ENCODE peak calls at places on chromosomes 11 and 22, in eight cellular contexts. T is thyroid gland; O is stimulated activated CD4-positive, alpha-beta T cell treated with anti-CD3 and anti-CD28 coated beads, Interleukin-12 subunit alpha, Interleukin-12 subunit beta, amount 100 ng/mL, for 24 hours; A is anterior cingulate cortex; P is fibroblast of pulmonary artery; G is neural crest cell; W is epithelial cell of esophagus; Z is NCI-H1417. F is an unnamed sample.

GRCh38 chr11:79493555-79494171 is 52.8 kb upstream of the TENM4 start:
- DNase-seq in T (peak; percentile 84), O (peak; percentile 2), A (no peak), P (peak; percentile 70), G (peak; percentile 90), W (peak; percentile 74), Z (peak; percentile 53), F (no peak)

GRCh38 chr11:27722117-27722844 is 22.0 kb upstream of the BDNF start:
- DNase-seq in T (no peak), O (no peak), A (no peak), P (peak; percentile 47), G (peak; percentile 18), W (peak; percentile 75), Z (peak; percentile 42), F (no peak)

GRCh38 chr22:38657248-38657909 is 941 bp downstream of the CBY1 start:
- DNase-seq in T (peak; percentile 14), O (no peak), A (no peak), P (peak; percentile 7), G (no peak), W (peak; percentile 44), Z (no peak), F (peak; percentile 3)

GRCh38 chr11:14232652-14233051 is 126.3 kb downstream of the RRAS2 start:
- DNase-seq in T (no peak), O (no peak), A (no peak), P (no peak), G (no peak), W (no peak), Z (no peak), F (no peak)

GRCh38 chr11:2296913-2297622 is 4.7 kb downstream of the C11orf21 start:
- DNase-seq in T (no peak), O (no peak), A (no peak), P (no peak), G (no peak), W (no peak), Z (no peak), F (no peak)

GRCh38 chr11:8059571-8060011 is 21.4 kb upstream of the TUB start:
- DNase-seq in T (peak; percentile 81), O (no peak), A (no peak), P (no peak), G (no peak), W (no peak), Z (no peak), F (no peak)

GRCh38 chr11:26976389-26976788 is 17.5 kb upstream of the FIBIN start:
- DNase-seq in T (no peak), O (no peak), A (no peak), P (no peak), G (no peak), W (peak; percentile 68), Z (no peak), F (no peak)

GRCh38 chr11:96254854-96255253 is 88.1 kb downstream of the MAML2 start:
- DNase-seq in T (no peak), O (no peak), A (no peak), P (no peak), G (no peak), W (peak; percentile 23), Z (no peak), F (no peak)

GRCh38 chr11:972812-973211 is 47.1 kb downstream of the AP2A2 start:
- DNase-seq in T (no peak), O (no peak), A (no peak), P (no peak), G (no peak), W (no peak), Z (no peak), F (no peak)

GRCh38 chr11:121105063-121105480 is 4.0 kb downstream of the TECTA start:
- DNase-seq in T (peak; percentile 4), O (no peak), A (no peak), P (peak; percentile 66), G (no peak), W (no peak), Z (peak; percentile 6), F (no peak)

GRCh38 chr11:8273281-8273680 is 9.6 kb upstream of the LMO1 start:
- DNase-seq in T (no peak), O (no peak), A (no peak), P (peak; percentile 36), G (no peak), W (peak; percentile 49), Z (no peak), F (no peak)